ENCODE peak calls at places on chromosomes 11 and 22, in five cellular contexts. U, D, N, O and B are unnamed samples.

GRCh38 chr11:74373382-74373781 is 24.9 kb downstream of the PGM2L1 start:
- DNase-seq in U (no peak), D (peak), N (no peak), O (no peak), B (no peak)

GRCh38 chr11:1422481-1422880 is 32.7 kb downstream of the BRSK2 start:
- DNase-seq in U (no peak), D (no peak), N (no peak), O (no peak), B (no peak)

GRCh38 chr22:26617251-26618199 is at the start of gene CRYBB1:
- DNase-seq in U (no peak), D (peak), N (no peak), O (no peak), B (no peak)

GRCh38 chr11:119788911-119789560 is 60.0 kb upstream of the NECTIN1 start:
- DNase-seq in U (no peak), D (no peak), N (no peak), O (no peak), B (no peak)

GRCh38 chr22:23237201-23237798 is 57.0 kb downstream of the BCR start:
- DNase-seq in U (no peak), D (peak), N (no peak), O (no peak), B (no peak)

GRCh38 chr22:44428941-44429615 is 69.0 kb downstream of the RTL6 start:
- DNase-seq in U (no peak), D (no peak), N (no peak), O (no peak), B (no peak)

GRCh38 chr22:35539910-35540599 is 576 bp upstream of the RASD2 start:
- DNase-seq in U (peak), D (peak), N (peak), O (peak), B (no peak)

GRCh38 chr11:88569342-88569741 is 231.8 kb upstream of the CTSC start:
- DNase-seq in U (no peak), D (peak), N (no peak), O (no peak), B (no peak)

GRCh38 chr11:112513936-112514716 is 253.5 kb upstream of the PLET1 start:
- DNase-seq in U (no peak), D (no peak), N (no peak), O (no peak), B (no peak)

GRCh38 chr22:49242480-49242879 is 585.2 kb downstream of the BRD1 start:
- DNase-seq in U (no peak), D (no peak), N (no peak), O (no peak), B (no peak)

GRCh38 chr22:38153821-38154562 is 27.6 kb downstream of the PLA2G6 start:
- DNase-seq in U (no peak), D (no peak), N (no peak), O (no peak), B (peak)